ENCODE peak calls at places on chromosomes 3 and 15, in five cellular contexts. L is hepatocyte, N is left ventricle myocardium inferior, R is astrocyte, J is tibial artery. M is an unnamed sample. For H3K36me3, the result is how much of the 10 kb centered on the place peaks cover.

GRCh38 chr15:42194502-42194901 is 13.6 kb downstream of the VPS39 start:
- DNase-seq in N (no peak), L (peak), R (peak), J (no peak), M (no peak)

GRCh38 chr15:69979269-69979668 is 118.4 kb downstream of the TLE3 start:
- DNase-seq in J (no peak), N (no peak), L (no peak), R (no peak), M (no peak)

GRCh38 chr3:29503969-29504368 is 223.1 kb downstream of the RBMS3 start:
- DNase-seq in R (no peak), L (no peak), N (no peak), J (peak), M (peak)

GRCh38 chr3:106025151-106025722 is 156.4 kb upstream of the CBLB start:
- DNase-seq in R (peak), J (no peak), N (peak), L (no peak), M (no peak)

GRCh38 chr3:128482857-128483656 is 9.9 kb downstream of the GATA2 start:
- DNase-seq in J (no peak), N (no peak), R (peak), L (peak), M (peak)

GRCh38 chr3:46825450-46825849 is 37.8 kb downstream of the MYL3 start:
- DNase-seq in L (no peak), R (no peak), N (no peak), J (no peak), M (no peak)

GRCh38 chr15:100703032-100703578 is 100.7 kb downstream of the ASB7 start:
- DNase-seq in N (no peak), J (no peak), R (peak), L (no peak), M (no peak)

GRCh38 chr15:101306341-101307047 is 11.4 kb upstream of the SNRPA1 start:
- DNase-seq in R (no peak), N (no peak), J (no peak), L (no peak), M (no peak)

GRCh38 chr3:174330303-174330702 is 528.8 kb upstream of the NAALADL2 start:
- DNase-seq in L (no peak), R (peak), J (no peak), N (no peak), M (no peak)

GRCh38 chr15:68930268-68931022 is at the start of gene SPESP1:
- DNase-seq in R (peak), J (peak), L (no peak), N (peak), M (peak)

GRCh38 chr3:10169000-10169496 is 4.3 kb downstream of the IRAK2 start:
- DNase-seq in L (no peak), J (no peak), R (no peak), N (no peak), M (no peak)

GRCh38 chr3:61966200-61966599 is 404.8 kb downstream of the PTPRG start:
- DNase-seq in N (no peak), J (no peak), L (no peak), R (peak), M (no peak)

GRCh38 chr3:138774529-138775253 is 60.0 kb downstream of the PIK3CB start:
- DNase-seq in R (peak), L (peak), N (no peak), J (no peak), M (no peak)

GRCh38 chr15:74373731-74374647 is 6.5 kb upstream of the CYP11A1 start:
- DNase-seq in N (peak), J (peak), L (peak), R (peak), M (peak)

GRCh38 chr3:32336123-32336518 is 55.5 kb upstream of the CMTM7 start:
- DNase-seq in J (no peak), L (no peak), N (no peak), R (no peak), M (no peak)

GRCh38 chr3:131277836-131278497 is 103.6 kb upstream of the NUDT16 start:
- DNase-seq in L (no peak), R (peak), J (no peak), N (no peak), M (no peak)

GRCh38 chr3:49415931-49416601 is 3.8 kb downstream of the TCTA start:
- DNase-seq in R (no peak), N (no peak), J (no peak), L (no peak), M (peak)

GRCh38 chr15:29788433-29789034 is 33.7 kb downstream of the TJP1 start:
- DNase-seq in L (no peak), R (no peak), J (no peak), N (no peak), M (no peak)

GRCh38 chr3:74639681-74640080 is 25.2 kb upstream of the CNTN3 start:
- DNase-seq in J (no peak), R (no peak), N (no peak), L (no peak), M (no peak)

GRCh38 chr3:30260747-30261146 is 345.7 kb upstream of the TGFBR2 start:
- DNase-seq in N (no peak), J (no peak), L (no peak), R (no peak), M (no peak)

GRCh38 chr3:14543446-14543845 is 3.3 kb upstream of the GRIP2 start:
- DNase-seq in R (no peak), L (no peak), N (no peak), J (no peak), M (peak)

GRCh38 chr15:79172032-79172481 is 81.5 kb upstream of the RASGRF1 start:
- DNase-seq in J (no peak), R (no peak), L (no peak), N (no peak), M (no peak)

GRCh38 chr3:100330651-100331050 is 3.9 kb upstream of the NIT2 start:
- DNase-seq in N (no peak), J (no peak), R (no peak), L (no peak), M (no peak)

GRCh38 chr3:128763967-128764366 is 38.0 kb downstream of the RAB7A start:
- DNase-seq in N (no peak), R (no peak), L (no peak), J (no peak), M (peak)

GRCh38 chr3:36903119-36903882 is 41.6 kb downstream of the TRANK1 start:
- DNase-seq in R (no peak), L (no peak), N (no peak), J (no peak), M (no peak)

GRCh38 chr15:71055461-71055860 is 59.8 kb upstream of the THSD4 start:
- DNase-seq in L (no peak), J (no peak), N (no peak), R (peak), M (no peak)

GRCh38 chr15:99683000-99683670 is 50.1 kb downstream of the LYSMD4 start:
- DNase-seq in J (no peak), N (no peak), R (peak), L (no peak), M (no peak)
- H3K4me3 ChIP-seq in J (no peak), N (no peak), R (no peak), L (no peak), M (no peak)

DNA sequence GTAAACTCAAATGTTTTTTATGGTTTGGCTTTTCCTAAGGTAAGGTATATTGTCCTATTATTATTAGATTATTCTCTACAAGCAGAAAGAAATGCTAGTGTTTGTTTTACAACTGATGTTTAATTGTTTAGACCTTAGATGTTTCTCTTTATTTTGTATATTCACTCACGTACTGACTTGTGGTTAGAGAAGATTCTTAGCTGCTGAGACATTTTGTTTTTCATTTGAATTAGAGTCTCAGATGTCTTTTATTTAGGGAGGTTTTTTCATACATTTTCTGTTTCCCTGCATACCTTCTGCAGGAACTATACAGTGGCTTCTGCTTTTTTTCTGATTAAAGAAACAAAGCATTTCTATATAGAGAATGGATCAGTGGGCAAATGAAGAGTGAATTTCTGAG is 110.9 kb downstream of the MYRIP start:
- DNase-seq in R (no peak), N (no peak), J (no peak), L (no peak), M (no peak)
- H3K36me3 ChIP-seq in R (under half), N (under half), J (under half), L (under half), M (under half)

GRCh38 chr3:24583004-24583403 is 88.4 kb upstream of the THRB start:
- DNase-seq in R (no peak), J (no peak), N (no peak), L (no peak), M (no peak)
- TF ChIP-seq CTCF in R (peak), J (no peak), N (peak), L (peak), M (peak)

DNA sequence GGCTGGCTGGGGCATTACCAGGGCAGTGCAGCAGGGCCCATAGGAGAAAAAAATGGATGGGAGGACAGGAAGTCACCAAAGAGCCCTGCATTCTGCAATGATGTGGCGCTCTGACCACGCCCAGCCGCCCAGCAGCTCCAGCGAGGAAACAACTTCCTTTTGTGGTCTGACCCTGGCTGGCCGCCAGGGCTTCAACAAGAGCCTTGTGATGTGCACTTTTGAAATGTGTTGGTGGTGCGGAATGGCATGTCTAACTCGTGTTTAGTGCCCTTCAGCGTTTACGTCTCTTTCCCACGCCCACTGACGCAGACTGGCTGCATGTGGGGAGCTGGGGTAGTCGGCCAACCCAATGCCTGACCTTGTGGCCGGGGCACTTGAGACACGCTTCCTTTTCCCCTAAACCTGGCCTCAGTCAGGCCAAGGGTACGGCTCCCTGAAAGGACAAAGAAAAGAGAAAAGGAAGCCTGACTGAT is 81.9 kb upstream of the CTNNB1 start:
- DNase-seq in J (peak), R (peak), N (peak), L (peak), M (peak)
- H3K4me3 ChIP-seq in J (no peak), R (no peak), N (no peak), L (no peak), M (no peak)

GRCh38 chr3:172370434-172370833 is 77.8 kb downstream of the GHSR start:
- DNase-seq in J (no peak), R (no peak), L (no peak), N (no peak), M (no peak)
- H3K36me3 ChIP-seq in J (under half), R (under half), L (under half), N (under half), M (under half)

DNA sequence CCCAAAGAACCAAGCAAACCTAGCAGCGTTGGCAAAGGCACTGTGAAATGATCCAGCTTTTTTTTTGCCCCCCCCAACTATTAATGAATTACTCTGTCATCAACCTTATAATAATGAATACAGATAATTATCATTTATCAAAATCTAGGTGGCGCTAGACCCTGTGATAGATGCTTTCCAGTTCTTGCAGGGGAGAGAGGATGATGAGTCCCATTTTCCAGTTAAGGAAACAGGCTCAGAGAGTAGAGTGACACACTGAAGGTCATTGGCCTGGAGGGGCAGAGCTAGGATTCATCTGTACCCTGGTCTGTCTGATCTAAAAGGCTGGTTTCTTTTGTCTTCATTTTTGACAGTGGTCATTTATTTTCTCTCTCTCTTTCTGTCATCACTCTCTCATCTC is 5.0 kb downstream of the ACOX2 start:
- DNase-seq in J (no peak), L (no peak), R (no peak), N (no peak), M (no peak)
- TF ChIP-seq CTCF in J (no peak), L (no peak), R (peak), N (no peak), M (no peak)

DNA sequence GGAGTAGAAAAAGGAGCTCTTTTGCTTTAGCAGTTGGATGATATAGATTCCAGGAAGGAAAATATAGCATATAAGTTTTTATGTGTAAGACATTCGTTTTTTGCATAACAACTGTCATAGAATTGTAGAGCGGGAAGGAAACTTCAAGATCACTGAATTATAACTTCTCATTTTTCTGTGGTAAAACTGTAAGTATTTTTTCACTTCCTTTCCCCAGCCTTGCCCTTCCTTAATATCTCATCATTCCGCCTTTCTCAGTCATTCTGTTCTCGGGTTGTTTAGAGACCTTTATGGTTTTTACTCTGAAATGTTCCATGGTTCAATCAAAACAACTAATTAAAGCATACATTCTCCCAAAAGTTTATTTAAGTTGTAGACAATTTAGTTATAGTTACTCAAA is 1.1 kb downstream of the EAF2 start:
- DNase-seq in J (no peak), R (no peak), N (no peak), L (no peak), M (no peak)
- H3K4me3 ChIP-seq in J (peak), R (no peak), N (peak), L (no peak), M (peak)

GRCh38 chr15:24985224-24985623 is 30.4 kb downstream of the SNRPN start:
- DNase-seq in L (no peak), N (no peak), R (no peak), J (no peak), M (no peak)
- H3K36me3 ChIP-seq in L (under half), N (half or more), R (under half), J (half or more), M (under half)

DNA sequence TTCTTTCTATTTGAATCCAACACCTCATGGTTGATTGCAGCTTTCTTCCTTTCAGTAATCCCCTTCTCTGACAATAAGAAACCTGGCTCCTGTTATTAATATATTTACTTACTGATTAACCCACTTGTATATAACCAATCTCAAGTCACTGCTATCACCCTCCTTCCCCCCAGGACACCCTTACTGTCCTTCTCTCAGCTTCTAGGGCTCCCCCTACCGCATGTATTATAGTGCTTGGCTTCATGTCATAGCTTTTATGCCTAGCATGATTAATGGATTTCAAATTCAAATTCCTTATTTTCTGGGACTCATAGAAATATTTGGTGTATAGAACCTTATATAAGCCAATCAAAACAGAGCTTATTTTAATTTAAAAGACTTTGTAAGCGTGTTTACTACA is 75.7 kb upstream of the BNIP2 start:
- DNase-seq in N (no peak), R (no peak), L (no peak), J (no peak), M (no peak)
- TF ChIP-seq CTCF in N (no peak), R (no peak), L (no peak), J (no peak), M (no peak)